ENCODE peak calls at places on chromosomes 12 and 14, in ten cellular contexts. One of them, this sample, is unnamed.

GRCh38 chr14:94048676-94049624 is 22.8 kb downstream of the OTUB2 start:
- DNase-seq in OCI-LY7: no peak
- DNase-seq in CD8-positive, alpha-beta T cell: no peak
- DNase-seq in AG10803: no peak
- DNase-seq in HFF-Myc: no peak
- DNase-seq in nephron progenitor cell: no peak
- DNase-seq in RWPE1: no peak
- DNase-seq in Peyer's patch: no peak
- DNase-seq in sigmoid colon: peak
- DNase-seq in neural crest cell: no peak
- DNase-seq in this sample: no peak

GRCh38 chr12:2013527-2014223 is 9.4 kb upstream of the DCP1B start:
- DNase-seq in AG10803: no peak
- DNase-seq in CD8-positive, alpha-beta T cell: no peak
- DNase-seq in RWPE1: no peak
- DNase-seq in Peyer's patch: no peak
- DNase-seq in nephron progenitor cell: peak
- DNase-seq in sigmoid colon: no peak
- DNase-seq in neural crest cell: no peak
- DNase-seq in HFF-Myc: no peak
- DNase-seq in OCI-LY7: no peak
- DNase-seq in this sample: no peak

GRCh38 chr12:52824741-52825410 is 9.2 kb downstream of the KRT79 start:
- DNase-seq in HFF-Myc: no peak
- DNase-seq in sigmoid colon: no peak
- DNase-seq in OCI-LY7: no peak
- DNase-seq in neural crest cell: no peak
- DNase-seq in AG10803: no peak
- DNase-seq in CD8-positive, alpha-beta T cell: no peak
- DNase-seq in nephron progenitor cell: no peak
- DNase-seq in RWPE1: no peak
- DNase-seq in Peyer's patch: no peak
- DNase-seq in this sample: no peak

GRCh38 chr12:116346751-116347150 is 69.3 kb upstream of the MED13L start:
- DNase-seq in RWPE1: peak
- DNase-seq in nephron progenitor cell: no peak
- DNase-seq in AG10803: peak
- DNase-seq in CD8-positive, alpha-beta T cell: no peak
- DNase-seq in OCI-LY7: no peak
- DNase-seq in Peyer's patch: no peak
- DNase-seq in HFF-Myc: peak
- DNase-seq in neural crest cell: no peak
- DNase-seq in sigmoid colon: no peak
- DNase-seq in this sample: no peak

GRCh38 chr12:121005346-121005815 is 10.9 kb downstream of the C12orf43 start:
- DNase-seq in HFF-Myc: peak
- DNase-seq in sigmoid colon: no peak
- DNase-seq in OCI-LY7: peak
- DNase-seq in AG10803: peak
- DNase-seq in neural crest cell: peak
- DNase-seq in RWPE1: no peak
- DNase-seq in Peyer's patch: peak
- DNase-seq in nephron progenitor cell: peak
- DNase-seq in CD8-positive, alpha-beta T cell: peak
- DNase-seq in this sample: peak

GRCh38 chr12:27524839-27525238 is 833 bp downstream of the PPFIBP1 start:
- DNase-seq in AG10803: peak
- DNase-seq in HFF-Myc: no peak
- DNase-seq in CD8-positive, alpha-beta T cell: no peak
- DNase-seq in nephron progenitor cell: no peak
- DNase-seq in Peyer's patch: no peak
- DNase-seq in sigmoid colon: no peak
- DNase-seq in OCI-LY7: no peak
- DNase-seq in neural crest cell: no peak
- DNase-seq in RWPE1: peak
- DNase-seq in this sample: no peak

GRCh38 chr12:56029666-56030293 is 8.9 kb downstream of the IKZF4 start:
- DNase-seq in AG10803: peak
- DNase-seq in CD8-positive, alpha-beta T cell: peak
- DNase-seq in OCI-LY7: peak
- DNase-seq in neural crest cell: peak
- DNase-seq in nephron progenitor cell: peak
- DNase-seq in HFF-Myc: no peak
- DNase-seq in Peyer's patch: no peak
- DNase-seq in sigmoid colon: no peak
- DNase-seq in RWPE1: peak
- DNase-seq in this sample: peak

GRCh38 chr12:89597210-89597609 is 71.4 kb upstream of the POC1B start:
- DNase-seq in RWPE1: no peak
- DNase-seq in sigmoid colon: no peak
- DNase-seq in neural crest cell: no peak
- DNase-seq in CD8-positive, alpha-beta T cell: no peak
- DNase-seq in nephron progenitor cell: no peak
- DNase-seq in HFF-Myc: no peak
- DNase-seq in AG10803: no peak
- DNase-seq in Peyer's patch: no peak
- DNase-seq in OCI-LY7: no peak
- DNase-seq in this sample: no peak

GRCh38 chr12:108599948-108600701 is 2.2 kb upstream of the TMEM119 start:
- DNase-seq in neural crest cell: no peak
- DNase-seq in RWPE1: no peak
- DNase-seq in AG10803: no peak
- DNase-seq in CD8-positive, alpha-beta T cell: no peak
- DNase-seq in nephron progenitor cell: no peak
- DNase-seq in HFF-Myc: no peak
- DNase-seq in Peyer's patch: no peak
- DNase-seq in sigmoid colon: no peak
- DNase-seq in OCI-LY7: no peak
- DNase-seq in this sample: no peak

GRCh38 chr14:51533160-51533559 is 118.5 kb upstream of the FRMD6 start:
- DNase-seq in neural crest cell: no peak
- DNase-seq in RWPE1: peak
- DNase-seq in nephron progenitor cell: no peak
- DNase-seq in AG10803: peak
- DNase-seq in HFF-Myc: peak
- DNase-seq in OCI-LY7: no peak
- DNase-seq in sigmoid colon: no peak
- DNase-seq in CD8-positive, alpha-beta T cell: no peak
- DNase-seq in Peyer's patch: no peak
- DNase-seq in this sample: no peak

GRCh38 chr12:70236990-70237389 is 6.2 kb upstream of the CNOT2 start:
- DNase-seq in CD8-positive, alpha-beta T cell: no peak
- DNase-seq in OCI-LY7: no peak
- DNase-seq in Peyer's patch: no peak
- DNase-seq in AG10803: no peak
- DNase-seq in sigmoid colon: no peak
- DNase-seq in neural crest cell: no peak
- DNase-seq in RWPE1: no peak
- DNase-seq in HFF-Myc: no peak
- DNase-seq in nephron progenitor cell: no peak
- DNase-seq in this sample: no peak

GRCh38 chr12:38508246-38508645 is 191.7 kb downstream of the ALG10B start:
- DNase-seq in CD8-positive, alpha-beta T cell: no peak
- DNase-seq in RWPE1: no peak
- DNase-seq in HFF-Myc: no peak
- DNase-seq in neural crest cell: no peak
- DNase-seq in nephron progenitor cell: peak
- DNase-seq in OCI-LY7: no peak
- DNase-seq in Peyer's patch: no peak
- DNase-seq in AG10803: no peak
- DNase-seq in sigmoid colon: no peak
- DNase-seq in this sample: no peak

GRCh38 chr12:25723921-25724491 is 170.9 kb upstream of the LMNTD1 start:
- DNase-seq in neural crest cell: no peak
- DNase-seq in HFF-Myc: no peak
- DNase-seq in CD8-positive, alpha-beta T cell: no peak
- DNase-seq in RWPE1: peak
- DNase-seq in OCI-LY7: no peak
- DNase-seq in AG10803: peak
- DNase-seq in sigmoid colon: no peak
- DNase-seq in Peyer's patch: no peak
- DNase-seq in nephron progenitor cell: no peak
- DNase-seq in this sample: no peak

GRCh38 chr12:6688543-6688999 is 604 bp downstream of the ZNF384 start:
- DNase-seq in CD8-positive, alpha-beta T cell: no peak
- DNase-seq in nephron progenitor cell: no peak
- DNase-seq in AG10803: peak
- DNase-seq in RWPE1: no peak
- DNase-seq in OCI-LY7: peak
- DNase-seq in neural crest cell: no peak
- DNase-seq in HFF-Myc: peak
- DNase-seq in Peyer's patch: peak
- DNase-seq in sigmoid colon: no peak
- DNase-seq in this sample: no peak

GRCh38 chr12:20950248-20950647 is 139.7 kb downstream of the SLCO1B3 start:
- DNase-seq in OCI-LY7: peak
- DNase-seq in AG10803: no peak
- DNase-seq in neural crest cell: no peak
- DNase-seq in HFF-Myc: no peak
- DNase-seq in Peyer's patch: no peak
- DNase-seq in sigmoid colon: no peak
- DNase-seq in RWPE1: peak
- DNase-seq in nephron progenitor cell: no peak
- DNase-seq in CD8-positive, alpha-beta T cell: no peak
- DNase-seq in this sample: peak

GRCh38 chr14:101843665-101844064 is 82.2 kb downstream of the PPP2R5C start:
- DNase-seq in Peyer's patch: no peak
- DNase-seq in OCI-LY7: peak
- DNase-seq in AG10803: no peak
- DNase-seq in HFF-Myc: no peak
- DNase-seq in CD8-positive, alpha-beta T cell: peak
- DNase-seq in sigmoid colon: no peak
- DNase-seq in neural crest cell: no peak
- DNase-seq in nephron progenitor cell: no peak
- DNase-seq in RWPE1: no peak
- DNase-seq in this sample: peak

GRCh38 chr12:14774944-14775651 is 28.2 kb downstream of the WBP11 start:
- DNase-seq in sigmoid colon: peak
- DNase-seq in neural crest cell: no peak
- DNase-seq in Peyer's patch: peak
- DNase-seq in OCI-LY7: peak
- DNase-seq in nephron progenitor cell: peak
- DNase-seq in HFF-Myc: no peak
- DNase-seq in AG10803: peak
- DNase-seq in RWPE1: no peak
- DNase-seq in CD8-positive, alpha-beta T cell: peak
- DNase-seq in this sample: no peak

GRCh38 chr12:19681007-19681406 is 241.7 kb downstream of the AEBP2 start:
- DNase-seq in HFF-Myc: no peak
- DNase-seq in AG10803: no peak
- DNase-seq in CD8-positive, alpha-beta T cell: no peak
- DNase-seq in sigmoid colon: no peak
- DNase-seq in OCI-LY7: no peak
- DNase-seq in Peyer's patch: no peak
- DNase-seq in neural crest cell: no peak
- DNase-seq in nephron progenitor cell: no peak
- DNase-seq in RWPE1: no peak
- DNase-seq in this sample: no peak
- TF ChIP-seq CTCF in HFF-Myc: no peak
- TF ChIP-seq CTCF in AG10803: no peak
- TF ChIP-seq CTCF in CD8-positive, alpha-beta T cell: no peak
- TF ChIP-seq CTCF in sigmoid colon: no peak
- TF ChIP-seq CTCF in OCI-LY7: peak
- TF ChIP-seq CTCF in Peyer's patch: no peak
- TF ChIP-seq CTCF in neural crest cell: no peak
- TF ChIP-seq CTCF in nephron progenitor cell: no peak
- TF ChIP-seq CTCF in RWPE1: no peak
- TF ChIP-seq CTCF in this sample: no peak

GRCh38 chr12:113863455-113863845 is 102.7 kb downstream of the RBM19 start:
- DNase-seq in sigmoid colon: no peak
- DNase-seq in Peyer's patch: no peak
- DNase-seq in nephron progenitor cell: no peak
- DNase-seq in CD8-positive, alpha-beta T cell: no peak
- DNase-seq in AG10803: no peak
- DNase-seq in neural crest cell: no peak
- DNase-seq in RWPE1: no peak
- DNase-seq in HFF-Myc: no peak
- DNase-seq in OCI-LY7: no peak
- DNase-seq in this sample: no peak
- TF ChIP-seq CTCF in sigmoid colon: no peak
- TF ChIP-seq CTCF in Peyer's patch: no peak
- TF ChIP-seq CTCF in nephron progenitor cell: no peak
- TF ChIP-seq CTCF in CD8-positive, alpha-beta T cell: no peak
- TF ChIP-seq CTCF in AG10803: no peak
- TF ChIP-seq CTCF in neural crest cell: no peak
- TF ChIP-seq CTCF in RWPE1: no peak
- TF ChIP-seq CTCF in HFF-Myc: no peak
- TF ChIP-seq CTCF in OCI-LY7: no peak
- TF ChIP-seq CTCF in this sample: no peak

DNA sequence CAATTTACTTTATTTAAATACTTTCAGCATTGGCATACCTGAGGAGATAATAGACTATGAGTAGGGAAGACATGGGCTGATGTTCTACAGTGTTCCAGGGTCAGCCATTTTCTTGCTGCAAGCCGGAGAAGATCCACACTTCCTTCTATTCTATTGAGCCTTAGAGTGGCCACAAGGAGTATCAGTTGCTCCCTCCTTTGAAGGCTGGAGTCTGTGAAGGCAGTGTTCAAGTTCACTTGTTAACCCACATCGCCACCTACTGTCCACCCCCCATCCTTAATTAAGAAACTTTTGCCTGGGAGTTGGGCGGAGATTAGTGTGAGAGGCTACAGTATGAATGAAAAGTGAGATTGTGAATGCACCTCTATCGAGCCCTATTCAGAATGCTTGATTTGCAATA is 666.6 kb downstream of the NRXN3 start:
- DNase-seq in AG10803: peak
- DNase-seq in neural crest cell: peak
- DNase-seq in RWPE1: peak
- DNase-seq in sigmoid colon: no peak
- DNase-seq in OCI-LY7: peak
- DNase-seq in nephron progenitor cell: peak
- DNase-seq in CD8-positive, alpha-beta T cell: no peak
- DNase-seq in Peyer's patch: no peak
- DNase-seq in HFF-Myc: peak
- DNase-seq in this sample: peak
- TF ChIP-seq CTCF in AG10803: peak
- TF ChIP-seq CTCF in neural crest cell: peak
- TF ChIP-seq CTCF in RWPE1: peak
- TF ChIP-seq CTCF in sigmoid colon: peak
- TF ChIP-seq CTCF in OCI-LY7: peak
- TF ChIP-seq CTCF in nephron progenitor cell: peak
- TF ChIP-seq CTCF in CD8-positive, alpha-beta T cell: no peak
- TF ChIP-seq CTCF in Peyer's patch: no peak
- TF ChIP-seq CTCF in HFF-Myc: peak
- TF ChIP-seq CTCF in this sample: no peak

DNA sequence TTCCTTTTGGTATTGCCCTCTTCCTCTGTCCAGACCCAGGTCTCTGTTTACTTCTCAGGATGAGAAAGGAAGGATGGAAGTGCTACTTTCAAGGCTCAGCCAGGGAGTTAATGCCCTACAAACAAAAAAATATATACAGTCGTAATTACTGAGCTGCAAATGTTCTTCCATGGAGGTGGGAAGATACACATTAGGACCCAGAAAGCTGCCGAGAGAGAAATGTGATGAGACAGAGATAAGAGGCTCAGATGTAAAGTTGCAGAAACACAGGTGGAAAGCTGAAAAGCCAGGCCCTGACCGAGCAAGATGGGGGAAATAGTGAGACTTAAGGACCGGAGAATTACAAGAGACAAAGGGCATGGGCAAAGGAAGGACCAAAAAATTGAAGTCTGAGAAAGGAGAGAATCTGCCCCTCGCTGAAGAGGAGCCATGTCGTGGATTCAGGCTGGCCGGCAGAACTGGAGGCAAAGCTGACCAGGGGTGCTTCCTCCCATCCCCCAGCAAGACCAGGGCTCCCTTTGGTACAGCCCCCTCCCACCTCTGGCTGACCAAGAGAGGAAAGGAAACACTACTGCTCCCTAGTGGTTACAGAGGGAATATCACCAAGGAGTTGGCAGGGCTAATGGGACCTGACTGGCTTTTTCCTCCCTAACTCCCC is 12.2 kb downstream of the ZFHX2 start:
- DNase-seq in CD8-positive, alpha-beta T cell: peak
- DNase-seq in neural crest cell: peak
- DNase-seq in HFF-Myc: no peak
- DNase-seq in AG10803: no peak
- DNase-seq in RWPE1: peak
- DNase-seq in sigmoid colon: no peak
- DNase-seq in Peyer's patch: no peak
- DNase-seq in OCI-LY7: peak
- DNase-seq in nephron progenitor cell: peak
- DNase-seq in this sample: peak
- TF ChIP-seq CTCF in CD8-positive, alpha-beta T cell: peak
- TF ChIP-seq CTCF in neural crest cell: peak
- TF ChIP-seq CTCF in HFF-Myc: peak
- TF ChIP-seq CTCF in AG10803: peak
- TF ChIP-seq CTCF in RWPE1: peak
- TF ChIP-seq CTCF in sigmoid colon: peak
- TF ChIP-seq CTCF in Peyer's patch: peak
- TF ChIP-seq CTCF in OCI-LY7: peak
- TF ChIP-seq CTCF in nephron progenitor cell: peak
- TF ChIP-seq CTCF in this sample: peak